ENCODE peak calls at places on chromosomes 5 and 9, in five cellular contexts. W, Y, E, Z and K are unnamed samples.

GRCh38 chr5:143791848-143792701 is 19.9 kb upstream of the HMHB1 start:
- DNase-seq in W (no peak), Y (no peak), E (no peak), Z (no peak), K (no peak)

GRCh38 chr9:35908484-35909125 is 685 bp upstream of the SPAAR start:
- DNase-seq in W (no peak), Y (no peak), E (no peak), Z (no peak), K (no peak)

GRCh38 chr5:58188287-58188651 is 271.6 kb downstream of the PLK2 start:
- DNase-seq in W (no peak), Y (peak), E (peak), Z (no peak), K (no peak)

GRCh38 chr5:169173372-169173771 is 127.6 kb downstream of the SLIT3 start:
- DNase-seq in W (no peak), Y (peak), E (no peak), Z (no peak), K (no peak)

GRCh38 chr5:55234171-55234700 is 828 bp upstream of the CCNO start:
- DNase-seq in W (peak), Y (no peak), E (peak), Z (no peak), K (no peak)

GRCh38 chr5:89147026-89147425 is 264.0 kb upstream of the MEF2C start:
- DNase-seq in W (no peak), Y (no peak), E (no peak), Z (no peak), K (no peak)

GRCh38 chr5:141338538-141339306 is at the start of gene PCDHGA2:
- DNase-seq in W (no peak), Y (no peak), E (no peak), Z (no peak), K (no peak)

GRCh38 chr9:82456621-82457020 is 468.0 kb downstream of the SPATA31D1 start:
- DNase-seq in W (no peak), Y (peak), E (no peak), Z (no peak), K (no peak)

GRCh38 chr9:78035369-78035993 is 3.9 kb upstream of the GNAQ start:
- DNase-seq in W (peak), Y (peak), E (peak), Z (peak), K (peak)

GRCh38 chr5:91129748-91130147 is 253.4 kb downstream of the ARRDC3 start:
- DNase-seq in W (no peak), Y (no peak), E (no peak), Z (no peak), K (no peak)

GRCh38 chr5:159560073-159560472 is 229.8 kb upstream of the IL12B start:
- DNase-seq in W (no peak), Y (no peak), E (no peak), Z (no peak), K (no peak)

GRCh38 chr9:98708933-98709911 is at the start of gene GABBR2:
- DNase-seq in W (no peak), Y (no peak), E (no peak), Z (no peak), K (no peak)

GRCh38 chr9:130906727-130907416 is 10.3 kb upstream of the QRFP start:
- DNase-seq in W (no peak), Y (no peak), E (no peak), Z (no peak), K (no peak)

GRCh38 chr9:75039006-75039405 is 10.9 kb upstream of the CARNMT1 start:
- DNase-seq in W (no peak), Y (peak), E (no peak), Z (no peak), K (no peak)

GRCh38 chr9:131776473-131776872 is 36.6 kb upstream of the RAPGEF1 start:
- DNase-seq in W (peak), Y (no peak), E (no peak), Z (no peak), K (no peak)

GRCh38 chr9:4225291-4226119 is 74.4 kb downstream of the GLIS3 start:
- DNase-seq in W (no peak), Y (peak), E (peak), Z (no peak), K (no peak)

GRCh38 chr9:71552480-71552879 is 215.8 kb downstream of the CEMIP2 start:
- DNase-seq in W (no peak), Y (no peak), E (peak), Z (no peak), K (no peak)

GRCh38 chr5:76351577-76351976 is 51.5 kb upstream of the IQGAP2 start:
- DNase-seq in W (no peak), Y (no peak), E (no peak), Z (no peak), K (no peak)

GRCh38 chr9:130627896-130628792 is 36.2 kb upstream of the PRDM12 start:
- DNase-seq in W (no peak), Y (no peak), E (no peak), Z (no peak), K (no peak)

GRCh38 chr5:98836175-98836574 is 62.7 kb downstream of the RGMB start:
- DNase-seq in W (peak), Y (no peak), E (no peak), Z (no peak), K (no peak)

GRCh38 chr9:131418143-131419028 is 24.5 kb downstream of the PRRC2B start:
- DNase-seq in W (peak), Y (no peak), E (peak), Z (no peak), K (no peak)

GRCh38 chr5:39947657-39948056 is 522.9 kb upstream of the DAB2 start:
- DNase-seq in W (no peak), Y (no peak), E (no peak), Z (no peak), K (no peak)

GRCh38 chr5:169980418-169981053 is at the start of gene INSYN2B:
- DNase-seq in W (peak), Y (peak), E (peak), Z (no peak), K (no peak)

GRCh38 chr5:146802945-146803522 is 75.5 kb downstream of the PPP2R2B start:
- DNase-seq in W (no peak), Y (no peak), E (no peak), Z (no peak), K (no peak)

GRCh38 chr5:178984145-178985072 is 10.7 kb downstream of the GRM6 start:
- DNase-seq in W (no peak), Y (no peak), E (no peak), Z (no peak), K (no peak)

GRCh38 chr5:31449175-31449574 is 82.7 kb downstream of the DROSHA start:
- DNase-seq in W (no peak), Y (peak), E (no peak), Z (no peak), K (no peak)

GRCh38 chr5:76953551-76954382 is 922 bp downstream of the CRHBP start:
- DNase-seq in W (no peak), Y (no peak), E (no peak), Z (no peak), K (no peak)

GRCh38 chr9:127557466-127557869 is 54.6 kb upstream of the STXBP1 start:
- DNase-seq in W (no peak), Y (no peak), E (no peak), Z (no peak), K (no peak)

GRCh38 chr5:156971415-156971814 is 8.4 kb upstream of the TIMD4 start:
- DNase-seq in W (no peak), Y (no peak), E (no peak), Z (no peak), K (no peak)

GRCh38 chr5:121189569-121190305 is 661.9 kb upstream of the FTMT start:
- DNase-seq in W (no peak), Y (no peak), E (no peak), Z (no peak), K (no peak)